ENCODE peak calls at places on chromosomes 11 and 22, in four cellular contexts. One of them, this sample, is unnamed.

GRCh38 chr11:104830080-104830479 is 68.2 kb downstream of the CASP12 start:
- ATAC-seq in A549: no peak
- ATAC-seq in body of pancreas: no peak
- ATAC-seq in HepG2: no peak
- ATAC-seq in this sample: no peak

GRCh38 chr11:1762537-1763302 is 1.0 kb downstream of the CTSD start:
- ATAC-seq in A549: peak; percentile 44
- ATAC-seq in body of pancreas: peak; percentile 74
- ATAC-seq in HepG2: peak; percentile 57
- ATAC-seq in this sample: peak; percentile 20

GRCh38 chr11:130609121-130610035 is 160.9 kb downstream of the ADAMTS15 start:
- ATAC-seq in A549: peak; percentile 60
- ATAC-seq in body of pancreas: peak; percentile 75
- ATAC-seq in HepG2: no peak
- ATAC-seq in this sample: peak; percentile 89

GRCh38 chr11:63212742-63213141 is 30.7 kb downstream of the SLC22A25 start:
- ATAC-seq in A549: peak; percentile 52
- ATAC-seq in body of pancreas: no peak
- ATAC-seq in HepG2: no peak
- ATAC-seq in this sample: no peak

GRCh38 chr11:24932110-24933000 is 435.5 kb downstream of the LUZP2 start:
- ATAC-seq in A549: no peak
- ATAC-seq in body of pancreas: no peak
- ATAC-seq in HepG2: no peak
- ATAC-seq in this sample: no peak

GRCh38 chr11:103845331-103845730 is 191.1 kb upstream of the DDI1 start:
- ATAC-seq in A549: no peak
- ATAC-seq in body of pancreas: no peak
- ATAC-seq in HepG2: no peak
- ATAC-seq in this sample: no peak

GRCh38 chr22:43505896-43506295 is 94.1 kb downstream of the MPPED1 start:
- ATAC-seq in A549: no peak
- ATAC-seq in body of pancreas: no peak
- ATAC-seq in HepG2: no peak
- ATAC-seq in this sample: no peak

GRCh38 chr11:119318240-119319135 is 1.6 kb upstream of the MCAM start:
- ATAC-seq in A549: no peak
- ATAC-seq in body of pancreas: no peak
- ATAC-seq in HepG2: peak; percentile 34
- ATAC-seq in this sample: peak; percentile 40

GRCh38 chr11:82969811-82970210 is 68.3 kb downstream of the DDIAS start:
- ATAC-seq in A549: no peak
- ATAC-seq in body of pancreas: no peak
- ATAC-seq in HepG2: no peak
- ATAC-seq in this sample: no peak

GRCh38 chr11:2866178-2866577 is 19.4 kb downstream of the CDKN1C start:
- ATAC-seq in A549: no peak
- ATAC-seq in body of pancreas: no peak
- ATAC-seq in HepG2: no peak
- ATAC-seq in this sample: no peak

GRCh38 chr11:59189986-59190385 is 18.1 kb downstream of the DTX4 start:
- ATAC-seq in A549: no peak
- ATAC-seq in body of pancreas: no peak
- ATAC-seq in HepG2: no peak
- ATAC-seq in this sample: no peak

GRCh38 chr22:23219787-23220484 is 39.6 kb downstream of the BCR start:
- ATAC-seq in A549: no peak
- ATAC-seq in body of pancreas: no peak
- ATAC-seq in HepG2: no peak
- ATAC-seq in this sample: no peak

GRCh38 chr22:49892226-49892899 is 25.9 kb downstream of the ALG12 start:
- ATAC-seq in A549: no peak
- ATAC-seq in body of pancreas: no peak
- ATAC-seq in HepG2: no peak
- ATAC-seq in this sample: no peak

GRCh38 chr11:125075900-125076317 is 12.8 kb downstream of the SLC37A2 start:
- ATAC-seq in A549: no peak
- ATAC-seq in body of pancreas: no peak
- ATAC-seq in HepG2: no peak
- ATAC-seq in this sample: no peak

GRCh38 chr11:79506734-79507344 is 66.0 kb upstream of the TENM4 start:
- ATAC-seq in A549: no peak
- ATAC-seq in body of pancreas: no peak
- ATAC-seq in HepG2: no peak
- ATAC-seq in this sample: no peak

GRCh38 chr22:22195265-22196017 is 49.1 kb upstream of the VPREB1 start:
- ATAC-seq in A549: peak; percentile 99
- ATAC-seq in body of pancreas: peak; percentile 86
- ATAC-seq in HepG2: peak; percentile 99
- ATAC-seq in this sample: no peak

GRCh38 chr11:86923993-86924766 is 31.0 kb downstream of the FZD4 start:
- ATAC-seq in A549: peak; percentile 25
- ATAC-seq in body of pancreas: peak; percentile 77
- ATAC-seq in HepG2: peak; percentile 100
- ATAC-seq in this sample: no peak

GRCh38 chr11:2109541-2110019 is 29.6 kb downstream of the IGF2 start:
- ATAC-seq in A549: no peak
- ATAC-seq in body of pancreas: no peak
- ATAC-seq in HepG2: peak; percentile 87
- ATAC-seq in this sample: no peak

GRCh38 chr11:35751664-35752061 is 89.1 kb downstream of the TRIM44 start:
- ATAC-seq in A549: no peak
- ATAC-seq in body of pancreas: no peak
- ATAC-seq in HepG2: no peak
- ATAC-seq in this sample: no peak

GRCh38 chr22:37893583-37893983 is 12.5 kb upstream of the MICALL1 start:
- ATAC-seq in A549: no peak
- ATAC-seq in body of pancreas: peak; percentile 60
- ATAC-seq in HepG2: peak; percentile 3
- ATAC-seq in this sample: no peak

GRCh38 chr22:19749876-19750275 is 10.7 kb upstream of the TBX1 start:
- ATAC-seq in A549: no peak
- ATAC-seq in body of pancreas: no peak
- ATAC-seq in HepG2: no peak
- ATAC-seq in this sample: no peak

GRCh38 chr22:33828302-33828701 is 92.0 kb downstream of the LARGE1 start:
- ATAC-seq in A549: no peak
- ATAC-seq in body of pancreas: no peak
- ATAC-seq in HepG2: no peak
- ATAC-seq in this sample: no peak

GRCh38 chr11:126474888-126475626 is 119.6 kb downstream of the ST3GAL4 start:
- ATAC-seq in A549: peak; percentile 20
- ATAC-seq in body of pancreas: no peak
- ATAC-seq in HepG2: peak; percentile 77
- ATAC-seq in this sample: no peak

GRCh38 chr11:35814720-35815305 is 129.0 kb upstream of the LDLRAD3 start:
- ATAC-seq in A549: no peak
- ATAC-seq in body of pancreas: no peak
- ATAC-seq in HepG2: no peak
- ATAC-seq in this sample: peak; percentile 14

GRCh38 chr22:42978453-42979103 is 36.4 kb downstream of the PACSIN2 start:
- ATAC-seq in A549: peak; percentile 44
- ATAC-seq in body of pancreas: peak; percentile 68
- ATAC-seq in HepG2: peak; percentile 43
- ATAC-seq in this sample: peak; percentile 87

GRCh38 chr11:66055021-66055420 is 2.9 kb downstream of the SF3B2 start:
- ATAC-seq in A549: no peak
- ATAC-seq in body of pancreas: no peak
- ATAC-seq in HepG2: no peak
- ATAC-seq in this sample: no peak

GRCh38 chr22:30235687-30236170 is 10.8 kb downstream of the LIF start:
- ATAC-seq in A549: peak; percentile 69
- ATAC-seq in body of pancreas: peak; percentile 75
- ATAC-seq in HepG2: peak; percentile 17
- ATAC-seq in this sample: no peak

GRCh38 chr11:119376197-119376847 is 5.2 kb downstream of the USP2 start:
- ATAC-seq in A549: no peak
- ATAC-seq in body of pancreas: peak; percentile 72
- ATAC-seq in HepG2: peak; percentile 59
- ATAC-seq in this sample: peak; percentile 24

GRCh38 chr11:34827239-34827638 is 88.9 kb downstream of the APIP start:
- ATAC-seq in A549: no peak
- ATAC-seq in body of pancreas: no peak
- ATAC-seq in HepG2: no peak
- ATAC-seq in this sample: no peak

GRCh38 chr22:39177791-39178190 is 25.3 kb upstream of the CBX7 start:
- ATAC-seq in A549: no peak
- ATAC-seq in body of pancreas: no peak
- ATAC-seq in HepG2: no peak
- ATAC-seq in this sample: no peak

GRCh38 chr22:20802922-20803553 is 29.1 kb downstream of the SERPIND1 start:
- ATAC-seq in A549: no peak
- ATAC-seq in body of pancreas: no peak
- ATAC-seq in HepG2: no peak
- ATAC-seq in this sample: no peak

DNA sequence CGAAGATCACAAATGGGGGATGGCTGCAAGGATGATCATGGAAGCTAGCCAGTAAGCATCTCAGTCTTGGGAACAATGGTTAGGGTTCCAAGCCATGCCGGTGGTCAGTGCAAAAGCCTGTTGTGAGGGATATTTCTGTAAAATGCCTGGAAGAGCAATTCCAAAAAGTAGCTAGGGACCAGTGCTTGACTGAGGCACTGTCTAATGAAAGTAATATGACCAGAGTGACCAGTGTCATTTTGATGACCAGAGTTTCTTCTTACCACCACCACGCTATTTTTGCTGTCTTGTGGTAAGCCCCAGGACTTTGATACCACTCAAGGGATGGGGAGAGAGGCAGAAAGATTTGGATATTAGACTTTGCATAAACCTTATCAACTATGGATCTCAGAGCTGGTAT is 18.4 kb downstream of the GDPD4 start:
- ATAC-seq in A549: no peak
- ATAC-seq in body of pancreas: no peak
- ATAC-seq in HepG2: no peak
- ATAC-seq in this sample: no peak
- TF ChIP-seq CTCF in A549: no peak
- TF ChIP-seq CTCF in body of pancreas: no peak
- TF ChIP-seq CTCF in HepG2: no peak
- TF ChIP-seq CTCF in this sample: no peak

GRCh38 chr11:33015621-33016551 is at the start of gene DEPDC7:
- ATAC-seq in A549: peak; percentile 94
- ATAC-seq in body of pancreas: peak; percentile 97
- ATAC-seq in HepG2: peak; percentile 91
- ATAC-seq in this sample: peak; percentile 95
- TF ChIP-seq POLR2A in A549: peak; percentile 78
- TF ChIP-seq POLR2A in body of pancreas: peak; percentile 58
- TF ChIP-seq POLR2A in HepG2: peak; percentile 81
- TF ChIP-seq POLR2A in this sample: peak; percentile 22

GRCh38 chr11:44008698-44009097 is 39.1 kb upstream of the ACCSL start:
- ATAC-seq in A549: no peak
- ATAC-seq in body of pancreas: no peak
- ATAC-seq in HepG2: no peak
- ATAC-seq in this sample: no peak
- H3K27ac ChIP-seq in A549: no peak overlapping the region
- H3K27ac ChIP-seq in body of pancreas: no peak overlapping the region
- H3K27ac ChIP-seq in HepG2: no peak overlapping the region
- H3K27ac ChIP-seq in this sample: no peak overlapping the region

GRCh38 chr11:74633406-74634393 is 41.3 kb downstream of the POLD3 start:
- ATAC-seq in A549: no peak
- ATAC-seq in body of pancreas: no peak
- ATAC-seq in HepG2: no peak
- ATAC-seq in this sample: no peak

GRCh38 chr11:74630043-74630442 is 37.7 kb downstream of the POLD3 start:
- ATAC-seq in A549: no peak
- ATAC-seq in body of pancreas: no peak
- ATAC-seq in HepG2: no peak
- ATAC-seq in this sample: no peak

GRCh38 chr11:74636633-74637184 is 44.3 kb downstream of the POLD3 start:
- ATAC-seq in A549: no peak
- ATAC-seq in body of pancreas: no peak
- ATAC-seq in HepG2: no peak
- ATAC-seq in this sample: peak; percentile 51

GRCh38 chr11:74639533-74639932 is 47.2 kb downstream of the POLD3 start:
- ATAC-seq in A549: no peak
- ATAC-seq in body of pancreas: peak; percentile 21
- ATAC-seq in HepG2: no peak
- ATAC-seq in this sample: no peak

DNA sequence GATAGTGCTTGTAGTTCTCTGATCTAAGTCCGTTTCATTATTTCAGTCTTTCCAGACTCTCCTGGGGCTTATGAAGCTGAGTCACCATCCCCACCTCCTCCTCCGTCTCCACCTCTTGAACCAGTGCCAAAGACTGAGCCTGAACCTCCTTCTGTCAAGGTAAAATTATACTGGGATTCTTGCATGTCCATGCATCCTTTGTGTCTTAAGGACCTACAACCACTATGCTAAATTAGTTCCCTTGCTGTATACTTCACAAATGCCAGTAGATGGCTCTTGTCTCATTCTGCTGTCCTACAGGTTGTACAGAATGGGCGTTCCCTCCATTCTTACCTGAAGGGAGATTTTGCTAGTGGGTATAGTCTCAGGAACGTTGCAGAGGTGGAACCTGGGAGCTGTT is 42.2 kb downstream of the POLD3 start:
- ATAC-seq in A549: peak; percentile 93
- ATAC-seq in body of pancreas: peak; percentile 73
- ATAC-seq in HepG2: peak; percentile 80
- ATAC-seq in this sample: peak; percentile 28
- TF ChIP-seq CTCF in A549: peak; percentile 61
- TF ChIP-seq CTCF in body of pancreas: peak; percentile 52
- TF ChIP-seq CTCF in HepG2: peak; percentile 62
- TF ChIP-seq CTCF in this sample: peak; percentile 18

DNA sequence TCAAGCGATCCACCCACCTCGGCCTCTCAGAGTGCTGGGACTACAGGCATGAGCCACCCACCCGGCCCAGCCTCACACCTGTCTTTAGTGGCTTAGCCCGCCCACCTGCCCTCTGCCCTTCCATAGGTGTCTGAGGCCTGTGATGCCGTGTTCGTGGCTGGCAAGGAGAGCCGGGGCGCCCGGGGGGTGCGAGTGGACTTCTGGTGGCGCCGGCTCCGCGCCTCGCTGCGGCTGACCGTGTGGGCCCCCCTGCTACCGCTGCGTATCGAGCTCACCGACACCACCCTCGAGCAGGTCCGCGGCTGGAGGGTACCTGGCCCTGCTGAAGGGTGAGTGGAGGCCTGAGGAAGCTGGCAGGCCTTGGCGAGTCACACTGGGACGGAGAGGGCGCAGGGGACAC is 9.2 kb downstream of the TMEM132A start:
- ATAC-seq in A549: no peak
- ATAC-seq in body of pancreas: no peak
- ATAC-seq in HepG2: no peak
- ATAC-seq in this sample: no peak
- TF ChIP-seq POLR2A in A549: no peak
- TF ChIP-seq POLR2A in body of pancreas: no peak
- TF ChIP-seq POLR2A in HepG2: no peak
- TF ChIP-seq POLR2A in this sample: no peak

DNA sequence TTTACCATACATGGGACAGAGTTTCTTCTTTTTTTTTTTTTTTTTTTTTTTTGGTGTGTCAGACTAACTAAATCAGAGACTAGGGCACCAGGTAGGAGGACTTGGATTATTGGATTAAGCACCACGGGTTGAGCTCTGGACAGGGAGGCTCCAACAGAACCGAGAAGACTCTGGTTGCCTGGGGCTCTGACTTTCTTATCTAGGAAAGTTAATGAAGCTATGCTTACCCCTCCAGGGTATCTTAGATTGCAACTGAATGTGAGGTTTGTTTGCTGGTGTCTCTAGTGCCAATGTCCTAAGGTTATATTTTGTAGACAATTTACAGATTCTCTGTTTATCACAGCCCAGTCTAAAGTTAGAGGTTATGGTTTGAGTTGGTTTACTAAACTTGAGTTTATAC is 18.1 kb downstream of the ETS1 start:
- ATAC-seq in A549: no peak
- ATAC-seq in body of pancreas: no peak
- ATAC-seq in HepG2: no peak
- ATAC-seq in this sample: no peak
- H3K27ac ChIP-seq in A549: no peak overlapping the region
- H3K27ac ChIP-seq in body of pancreas: no peak overlapping the region
- H3K27ac ChIP-seq in HepG2: no peak overlapping the region
- H3K27ac ChIP-seq in this sample: no peak overlapping the region